ENCODE peak calls at places on chromosomes 11 and 22, in seven cellular contexts. K is BE2C, V is GM23248, J is GM23338, H is transverse colon, B is tibial nerve, A is Caco-2. E is an unnamed sample.

GRCh38 chr22:33002035-33002434 is 56.1 kb downstream of the SYN3 start:
- DNase-seq in K (no peak), V (no peak), J (no peak), H (no peak), B (no peak), A (no peak), E (no peak)

GRCh38 chr22:41248758-41249157 is 8.0 kb upstream of the CHADL start:
- DNase-seq in K (no peak), V (no peak), J (no peak), H (no peak), B (no peak), A (no peak), E (no peak)

GRCh38 chr22:27965547-27965946 is 46.5 kb upstream of the PITPNB start:
- DNase-seq in K (no peak), V (no peak), J (no peak), H (no peak), B (no peak), A (no peak), E (no peak)

GRCh38 chr11:69003866-69004311 is 9.2 kb downstream of the MRGPRF start:
- DNase-seq in K (no peak), V (no peak), J (no peak), H (no peak), B (no peak), A (no peak), E (no peak)

GRCh38 chr22:38041760-38042584 is 15.2 kb upstream of the PICK1 start:
- DNase-seq in K (no peak), V (no peak), J (no peak), H (no peak), B (no peak), A (no peak), E (no peak)

GRCh38 chr22:33386270-33386669 is 328.1 kb upstream of the SYN3 start:
- DNase-seq in K (no peak), V (no peak), J (no peak), H (no peak), B (no peak), A (no peak), E (no peak)

GRCh38 chr11:111512296-111513239 is at the start of gene BTG4:
- DNase-seq in K (peak; percentile 23), V (peak; percentile 78), J (peak; percentile 69), H (peak; percentile 8), B (no peak), A (no peak), E (no peak)

GRCh38 chr11:6455070-6455469 is 14.3 kb upstream of the HPX start:
- DNase-seq in K (no peak), V (no peak), J (no peak), H (no peak), B (no peak), A (no peak), E (no peak)

GRCh38 chr22:28899199-28899853 is 16.0 kb downstream of the ZNRF3 start:
- DNase-seq in K (no peak), V (no peak), J (no peak), H (no peak), B (no peak), A (no peak), E (peak; percentile 42)

GRCh38 chr11:60891103-60891741 is 15.2 kb downstream of the PRPF19 start:
- DNase-seq in K (peak; percentile 31), V (no peak), J (no peak), H (no peak), B (no peak), A (no peak), E (peak; percentile 15)

GRCh38 chr22:17120711-17121234 is 387 bp downstream of the TMEM121B start:
- DNase-seq in K (no peak), V (peak; percentile 46), J (peak; percentile 39), H (no peak), B (no peak), A (no peak), E (no peak)

GRCh38 chr11:17906436-17906835 is 106.4 kb downstream of the SERGEF start:
- DNase-seq in K (peak; percentile 62), V (no peak), J (peak; percentile 92), H (no peak), B (no peak), A (peak; percentile 67), E (no peak)

GRCh38 chr22:21633481-21633880 is 921 bp downstream of the CCDC116 start:
- DNase-seq in K (no peak), V (peak; percentile 22), J (no peak), H (no peak), B (no peak), A (no peak), E (no peak)

GRCh38 chr22:21634081-21634480 is 1.5 kb downstream of the CCDC116 start:
- DNase-seq in K (no peak), V (no peak), J (no peak), H (no peak), B (no peak), A (no peak), E (no peak)

GRCh38 chr22:21632931-21633330 is 371 bp downstream of the CCDC116 start:
- DNase-seq in K (no peak), V (no peak), J (no peak), H (no peak), B (no peak), A (no peak), E (no peak)

GRCh38 chr22:21631025-21631424 is 1.2 kb upstream of the YDJC start:
- DNase-seq in K (no peak), V (no peak), J (no peak), H (no peak), B (no peak), A (no peak), E (no peak)

GRCh38 chr22:21632237-21632895 is at the start of gene CCDC116:
- DNase-seq in K (peak; percentile 96), V (no peak), J (peak; percentile 84), H (peak; percentile 44), B (no peak), A (peak; percentile 61), E (no peak)
- H3K4me3 ChIP-seq in K (peak within 1 kb of the TSS; percentile 43), V (no peak within 1 kb of the TSS), J (no peak within 1 kb of the TSS), H (no peak within 1 kb of the TSS), B (no peak within 1 kb of the TSS), A (no peak within 1 kb of the TSS), E (no peak within 1 kb of the TSS)

GRCh38 chr22:20245577-20246367 is 22.3 kb downstream of the RTN4R start:
- DNase-seq in K (no peak), V (no peak), J (no peak), H (no peak), B (no peak), A (no peak), E (no peak)

GRCh38 chr22:20244250-20244648 is 23.9 kb downstream of the RTN4R start:
- DNase-seq in K (no peak), V (no peak), J (no peak), H (no peak), B (no peak), A (no peak), E (no peak)

GRCh38 chr22:20243545-20244249 is 24.4 kb downstream of the RTN4R start:
- DNase-seq in K (peak; percentile 69), V (peak; percentile 81), J (peak; percentile 47), H (peak; percentile 49), B (no peak), A (no peak), E (peak; percentile 73)

GRCh38 chr22:20246368-20247009 is 21.6 kb downstream of the RTN4R start:
- DNase-seq in K (peak; percentile 36), V (no peak), J (peak; percentile 28), H (no peak), B (no peak), A (no peak), E (no peak)

GRCh38 chr22:20244744-20245576 is 23.2 kb downstream of the RTN4R start:
- DNase-seq in K (peak; percentile 46), V (no peak), J (no peak), H (peak; percentile 17), B (no peak), A (no peak), E (no peak)
- H3K4me1 ChIP-seq in K (peaks cover 66% of the 10 kb centered on the region), V (peaks cover 5% of the 10 kb centered on the region), J (peaks cover 8% of the 10 kb centered on the region), H (peaks cover 22% of the 10 kb centered on the region), B (peaks cover 81% of the 10 kb centered on the region), A (peaks cover 4% of the 10 kb centered on the region), E (peaks cover 27% of the 10 kb centered on the region)

GRCh38 chr11:73151371-73151870 is 9.3 kb upstream of the FCHSD2 start:
- DNase-seq in K (no peak), V (no peak), J (no peak), H (no peak), B (no peak), A (no peak), E (no peak)
- H3K4me3 ChIP-seq in K (no peak overlapping the region), V (no peak overlapping the region), J (no peak overlapping the region), H (no peak overlapping the region), B (no peak overlapping the region), A (no peak overlapping the region), E (no peak overlapping the region)

GRCh38 chr11:65655570-65656332 is 7.0 kb downstream of the RELA start:
- DNase-seq in K (no peak), V (no peak), J (no peak), H (peak; percentile 8), B (no peak), A (no peak), E (no peak)
- H3K4me1 ChIP-seq in K (peaks cover 11% of the 10 kb centered on the region), V (peaks cover 10% of the 10 kb centered on the region), J (peaks cover 13% of the 10 kb centered on the region), H (peaks cover 45% of the 10 kb centered on the region), B (peaks cover 46% of the 10 kb centered on the region), A (peaks cover 18% of the 10 kb centered on the region), E (peaks cover 17% of the 10 kb centered on the region)

DNA sequence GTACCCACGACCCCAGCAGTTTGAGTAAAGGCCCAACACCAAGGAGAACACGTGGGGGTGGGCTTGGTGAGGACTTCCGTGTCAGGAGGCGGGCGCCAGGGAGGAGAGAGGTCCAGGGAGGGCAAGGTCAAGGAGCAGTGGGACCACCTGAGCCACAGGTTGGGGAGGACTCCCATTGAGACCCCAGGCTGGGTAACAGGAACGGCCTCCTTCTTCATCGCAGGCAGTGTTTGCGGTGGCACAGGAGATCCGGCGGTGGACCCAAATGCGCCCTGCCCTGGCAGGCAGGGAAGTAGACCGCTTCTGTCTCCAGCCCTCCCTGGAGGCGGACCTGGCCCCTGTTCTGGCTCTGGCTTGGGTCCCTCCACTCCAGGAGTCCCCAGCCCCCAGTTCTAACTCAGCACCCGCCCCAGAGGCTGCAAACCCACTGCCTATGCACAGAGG is 5.9 kb upstream of the TBX1 start:
- DNase-seq in K (no peak), V (no peak), J (no peak), H (no peak), B (no peak), A (no peak), E (no peak)
- H3K4me3 ChIP-seq in K (no peak overlapping the region), V (no peak overlapping the region), J (peak overlapping the region; percentile 53), H (no peak overlapping the region), B (no peak overlapping the region), A (no peak overlapping the region), E (no peak overlapping the region)